ENCODE peak calls at places on chromosome 13, in seven cellular contexts. P, B, C, G, E, S and M are unnamed samples.

GRCh38 chr13:30125422-30126073 is 181.8 kb downstream of the KATNAL1 start:
- DNase-seq in P (no peak), B (no peak), C (peak; percentile 46), G (peak; percentile 82), E (peak; percentile 94), S (no peak), M (no peak)

GRCh38 chr13:78601886-78602560 is 1.3 kb downstream of the POU4F1 start:
- DNase-seq in P (no peak), B (no peak), C (no peak), G (no peak), E (no peak), S (no peak), M (no peak)

GRCh38 chr13:113565526-113566226 is 18.9 kb upstream of the TFDP1 start:
- DNase-seq in P (no peak), B (peak; percentile 66), C (no peak), G (no peak), E (no peak), S (peak; percentile 74), M (peak; percentile 40)

GRCh38 chr13:35496761-35497386 is 20.4 kb upstream of the MAB21L1 start:
- DNase-seq in P (no peak), B (no peak), C (no peak), G (no peak), E (no peak), S (no peak), M (no peak)

GRCh38 chr13:51739403-51740112 is 64.4 kb downstream of the DHRS12 start:
- DNase-seq in P (no peak), B (no peak), C (no peak), G (no peak), E (no peak), S (no peak), M (no peak)

GRCh38 chr13:106415427-106415826 is 120.0 kb downstream of the EFNB2 start:
- DNase-seq in P (no peak), B (no peak), C (no peak), G (no peak), E (no peak), S (no peak), M (no peak)

GRCh38 chr13:91304740-91305139 is 42.7 kb upstream of the MIR17HG start:
- DNase-seq in P (no peak), B (no peak), C (no peak), G (no peak), E (no peak), S (no peak), M (no peak)

GRCh38 chr13:68173111-68173510 is 943.0 kb upstream of the PCDH9 start:
- DNase-seq in P (no peak), B (no peak), C (no peak), G (no peak), E (peak; percentile 79), S (no peak), M (no peak)

GRCh38 chr13:46143239-46143701 is 38.4 kb upstream of the CPB2 start:
- DNase-seq in P (no peak), B (no peak), C (no peak), G (peak; percentile 30), E (no peak), S (no peak), M (no peak)

GRCh38 chr13:51935326-51936171 is 73.8 kb downstream of the CCDC70 start:
- DNase-seq in P (no peak), B (peak; percentile 64), C (no peak), G (peak; percentile 49), E (peak; percentile 6), S (no peak), M (no peak)

GRCh38 chr13:44648392-44649117 is 72.4 kb upstream of the TSC22D1 start:
- DNase-seq in P (no peak), B (no peak), C (no peak), G (peak; percentile 16), E (no peak), S (no peak), M (no peak)

GRCh38 chr13:64054306-64054705 is 2638.7 kb upstream of the PCDH20 start:
- DNase-seq in P (no peak), B (no peak), C (no peak), G (no peak), E (no peak), S (no peak), M (no peak)

GRCh38 chr13:23183292-23183691 is 2.5 kb downstream of the SGCG start:
- DNase-seq in P (peak; percentile 42), B (no peak), C (no peak), G (no peak), E (no peak), S (no peak), M (no peak)
- H3K4me3 ChIP-seq in P (peak overlapping the region; percentile 50), B (no peak overlapping the region), C (no peak overlapping the region), G (no peak overlapping the region), E (no peak overlapping the region), S (no peak overlapping the region), M (no peak overlapping the region)

DNA sequence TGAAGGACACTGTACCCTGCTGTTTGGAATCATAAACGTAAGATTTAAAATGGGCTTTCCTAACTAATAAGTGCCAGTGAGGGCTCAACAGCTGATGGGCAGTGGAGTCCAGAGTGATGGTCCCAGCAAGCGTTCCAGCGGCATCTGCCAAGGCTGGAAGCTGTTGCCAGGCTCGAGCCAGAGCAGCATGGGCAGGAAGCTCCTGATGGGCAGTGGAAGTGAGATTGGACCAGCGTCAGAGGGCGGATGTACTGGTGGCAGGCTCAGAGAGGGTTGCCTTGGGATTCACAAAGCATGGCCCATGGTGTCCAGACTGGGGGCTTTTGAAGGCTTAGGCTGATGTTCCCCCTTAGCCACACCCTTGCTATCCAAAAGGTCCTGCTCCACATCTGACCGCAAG is 30.2 kb downstream of the COL4A2 start:
- DNase-seq in P (no peak), B (no peak), C (no peak), G (no peak), E (no peak), S (no peak), M (peak; percentile 39)
- H3K4me1 ChIP-seq in P (peaks cover 77% of the 10 kb centered on the region), B (peaks cover 32% of the 10 kb centered on the region), C (peaks cover 21% of the 10 kb centered on the region), G (peaks cover 35% of the 10 kb centered on the region), E (peaks cover 41% of the 10 kb centered on the region), S (peaks cover 100% of the 10 kb centered on the region), M (peaks cover 47% of the 10 kb centered on the region)

GRCh38 chr13:48642061-48642460 is 11.7 kb upstream of the CYSLTR2 start:
- DNase-seq in P (no peak), B (no peak), C (no peak), G (no peak), E (no peak), S (peak; percentile 89), M (no peak)

GRCh38 chr13:48644141-48644540 is 9.6 kb upstream of the CYSLTR2 start:
- DNase-seq in P (no peak), B (no peak), C (no peak), G (no peak), E (no peak), S (no peak), M (no peak)

GRCh38 chr13:48641404-48641803 is 12.3 kb upstream of the CYSLTR2 start:
- DNase-seq in P (no peak), B (no peak), C (no peak), G (no peak), E (no peak), S (no peak), M (no peak)

GRCh38 chr13:48644951-48645350 is 8.8 kb upstream of the CYSLTR2 start:
- DNase-seq in P (no peak), B (no peak), C (no peak), G (no peak), E (no peak), S (peak; percentile 53), M (no peak)

GRCh38 chr13:48643159-48643558 is 10.6 kb upstream of the CYSLTR2 start:
- DNase-seq in P (no peak), B (no peak), C (no peak), G (no peak), E (no peak), S (peak; percentile 21), M (no peak)
- TF ChIP-seq CTCF in P (no peak), B (no peak), C (no peak), G (no peak), E (no peak), S (no peak), M (no peak)

GRCh38 chr13:49112782-49113525 is 107.2 kb upstream of the MLNR start:
- DNase-seq in P (no peak), B (no peak), C (no peak), G (no peak), E (peak; percentile 39), S (no peak), M (no peak)

GRCh38 chr13:49110122-49110831 is 109.9 kb upstream of the MLNR start:
- DNase-seq in P (peak; percentile 64), B (peak; percentile 82), C (peak; percentile 86), G (peak; percentile 94), E (peak; percentile 89), S (peak; percentile 94), M (peak; percentile 82)

GRCh38 chr13:49108204-49108603 is 111.9 kb upstream of the MLNR start:
- DNase-seq in P (no peak), B (no peak), C (no peak), G (no peak), E (no peak), S (no peak), M (no peak)

GRCh38 chr13:49116873-49117272 is 103.3 kb upstream of the MLNR start:
- DNase-seq in P (no peak), B (no peak), C (no peak), G (no peak), E (no peak), S (no peak), M (no peak)

GRCh38 chr13:49113526-49114286 is 106.4 kb upstream of the MLNR start:
- DNase-seq in P (no peak), B (no peak), C (no peak), G (no peak), E (peak; percentile 87), S (no peak), M (no peak)
- H3K4me3 ChIP-seq in P (no peak overlapping the region), B (no peak overlapping the region), C (no peak overlapping the region), G (no peak overlapping the region), E (no peak overlapping the region), S (no peak overlapping the region), M (no peak overlapping the region)

GRCh38 chr13:75482820-75483079 is 781 bp upstream of the TBC1D4 start:
- DNase-seq in P (no peak), B (no peak), C (no peak), G (no peak), E (no peak), S (no peak), M (no peak)
- H3K4me1 ChIP-seq in P (peaks cover 18% of the 10 kb centered on the region), B (peaks cover 40% of the 10 kb centered on the region), C (peaks cover 3% of the 10 kb centered on the region), G (no peaks in the 10 kb centered on the region), E (peaks cover 2% of the 10 kb centered on the region), S (peaks cover 22% of the 10 kb centered on the region), M (peaks cover 16% of the 10 kb centered on the region)

GRCh38 chr13:59487883-59488282 is 675.8 kb downstream of the DIAPH3 start:
- DNase-seq in P (no peak), B (no peak), C (no peak), G (no peak), E (no peak), S (no peak), M (no peak)
- TF ChIP-seq CTCF in P (no peak), B (no peak), C (no peak), G (no peak), E (no peak), S (no peak), M (no peak)